ENCODE peak calls at places on chromosomes 7 and 10, in four cellular contexts. One of them, this sample, is unnamed.

GRCh38 chr10:103636996-103637395 is 143.5 kb downstream of the NEURL1 start:
- DNase-seq in ovary: no peak
- DNase-seq in HL-60: no peak
- DNase-seq in colonic mucosa: no peak
- DNase-seq in this sample: no peak

GRCh38 chr7:102012941-102013461 is 195.6 kb downstream of the CUX1 start:
- DNase-seq in ovary: no peak
- DNase-seq in HL-60: no peak
- DNase-seq in colonic mucosa: no peak
- DNase-seq in this sample: no peak

GRCh38 chr7:158239290-158239981 is 348.2 kb downstream of the PTPRN2 start:
- DNase-seq in ovary: no peak
- DNase-seq in HL-60: no peak
- DNase-seq in colonic mucosa: peak; percentile 66
- DNase-seq in this sample: no peak

GRCh38 chr7:105853931-105854419 is 22.4 kb downstream of the ATXN7L1 start:
- DNase-seq in ovary: no peak
- DNase-seq in HL-60: no peak
- DNase-seq in colonic mucosa: no peak
- DNase-seq in this sample: no peak

GRCh38 chr7:136006208-136006607 is 29.0 kb upstream of the MTPN start:
- DNase-seq in ovary: no peak
- DNase-seq in HL-60: no peak
- DNase-seq in colonic mucosa: no peak
- DNase-seq in this sample: no peak

GRCh38 chr10:85790155-85790789 is 576.3 kb downstream of the GRID1 start:
- DNase-seq in ovary: no peak
- DNase-seq in HL-60: no peak
- DNase-seq in colonic mucosa: no peak
- DNase-seq in this sample: no peak

GRCh38 chr7:98771519-98772241 is 98.1 kb downstream of the TMEM130 start:
- DNase-seq in ovary: no peak
- DNase-seq in HL-60: no peak
- DNase-seq in colonic mucosa: peak; percentile 30
- DNase-seq in this sample: no peak

GRCh38 chr10:31749981-31750850 is 178.4 kb downstream of the ARHGAP12 start:
- DNase-seq in ovary: peak; percentile 54
- DNase-seq in HL-60: no peak
- DNase-seq in colonic mucosa: peak; percentile 42
- DNase-seq in this sample: no peak

GRCh38 chr10:47206449-47207279 is 93.3 kb upstream of the GDF10 start:
- DNase-seq in ovary: no peak
- DNase-seq in HL-60: no peak
- DNase-seq in colonic mucosa: no peak
- DNase-seq in this sample: no peak

GRCh38 chr7:135338151-135338550 is 104.5 kb downstream of the STRA8 start:
- DNase-seq in ovary: no peak
- DNase-seq in HL-60: no peak
- DNase-seq in colonic mucosa: no peak
- DNase-seq in this sample: no peak

GRCh38 chr10:48215148-48215982 is 59.1 kb downstream of the FRMPD2 start:
- DNase-seq in ovary: no peak
- DNase-seq in HL-60: peak; percentile 11
- DNase-seq in colonic mucosa: peak; percentile 61
- DNase-seq in this sample: no peak

GRCh38 chr10:104308439-104308903 is 29.8 kb downstream of the ITPRIP start:
- DNase-seq in ovary: peak; percentile 5
- DNase-seq in HL-60: no peak
- DNase-seq in colonic mucosa: no peak
- DNase-seq in this sample: no peak

GRCh38 chr7:41503438-41503837 is 199.5 kb downstream of the INHBA start:
- DNase-seq in ovary: no peak
- DNase-seq in HL-60: no peak
- DNase-seq in colonic mucosa: no peak
- DNase-seq in this sample: no peak

GRCh38 chr7:156639426-156640256 is 933 bp upstream of the RNF32 start:
- DNase-seq in ovary: peak; percentile 20
- DNase-seq in HL-60: peak; percentile 4
- DNase-seq in colonic mucosa: no peak
- DNase-seq in this sample: no peak

GRCh38 chr10:61897671-61898434 is 3.6 kb upstream of the ARID5B start:
- DNase-seq in ovary: peak; percentile 65
- DNase-seq in HL-60: no peak
- DNase-seq in colonic mucosa: peak; percentile 46
- DNase-seq in this sample: no peak

GRCh38 chr10:50326757-50327701 is 75.7 kb upstream of the ASAH2 start:
- DNase-seq in ovary: peak; percentile 20
- DNase-seq in HL-60: no peak
- DNase-seq in colonic mucosa: no peak
- DNase-seq in this sample: no peak

GRCh38 chr10:580796-581195 is 108.7 kb downstream of the DIP2C start:
- DNase-seq in ovary: no peak
- DNase-seq in HL-60: no peak
- DNase-seq in colonic mucosa: no peak
- DNase-seq in this sample: no peak

GRCh38 chr10:67839957-67840356 is 2.0 kb upstream of the DNAJC12 start:
- DNase-seq in ovary: no peak
- DNase-seq in HL-60: no peak
- DNase-seq in colonic mucosa: no peak
- DNase-seq in this sample: no peak

GRCh38 chr10:26391701-26392695 is 46.1 kb upstream of the APBB1IP start:
- DNase-seq in ovary: no peak
- DNase-seq in HL-60: no peak
- DNase-seq in colonic mucosa: no peak
- DNase-seq in this sample: no peak

GRCh38 chr7:157235357-157236018 is 96.8 kb downstream of the UBE3C start:
- DNase-seq in ovary: no peak
- DNase-seq in HL-60: no peak
- DNase-seq in colonic mucosa: no peak
- DNase-seq in this sample: no peak

GRCh38 chr10:60908896-60909295 is 35.1 kb downstream of the RHOBTB1 start:
- DNase-seq in ovary: no peak
- DNase-seq in HL-60: no peak
- DNase-seq in colonic mucosa: no peak
- DNase-seq in this sample: no peak

GRCh38 chr7:29606287-29606721 is 42.7 kb downstream of the PRR15 start:
- DNase-seq in ovary: peak; percentile 22
- DNase-seq in HL-60: no peak
- DNase-seq in colonic mucosa: peak; percentile 78
- DNase-seq in this sample: no peak

GRCh38 chr10:128943111-128943510 is 523.9 kb upstream of the MGMT start:
- DNase-seq in ovary: no peak
- DNase-seq in HL-60: no peak
- DNase-seq in colonic mucosa: no peak
- DNase-seq in this sample: no peak

GRCh38 chr10:1939016-1939415 is 201.7 kb upstream of the ADARB2 start:
- DNase-seq in ovary: no peak
- DNase-seq in HL-60: no peak
- DNase-seq in colonic mucosa: no peak
- DNase-seq in this sample: peak; percentile 82

GRCh38 chr7:66950763-66951162 is 29.7 kb downstream of the TMEM248 start:
- DNase-seq in ovary: no peak
- DNase-seq in HL-60: no peak
- DNase-seq in colonic mucosa: no peak
- DNase-seq in this sample: no peak

GRCh38 chr7:114243019-114243507 is 171.6 kb upstream of the FOXP2 start:
- DNase-seq in ovary: no peak
- DNase-seq in HL-60: no peak
- DNase-seq in colonic mucosa: no peak
- DNase-seq in this sample: no peak

GRCh38 chr10:123008379-123009104 is at the start of the genes ACADSB and IKZF5:
- DNase-seq in ovary: peak; percentile 97
- DNase-seq in HL-60: peak; percentile 98
- DNase-seq in colonic mucosa: peak; percentile 97
- DNase-seq in this sample: peak; percentile 95

GRCh38 chr7:43698461-43699255 is 30.7 kb downstream of the COA1 start:
- DNase-seq in ovary: no peak
- DNase-seq in HL-60: no peak
- DNase-seq in colonic mucosa: no peak
- DNase-seq in this sample: no peak

DNA sequence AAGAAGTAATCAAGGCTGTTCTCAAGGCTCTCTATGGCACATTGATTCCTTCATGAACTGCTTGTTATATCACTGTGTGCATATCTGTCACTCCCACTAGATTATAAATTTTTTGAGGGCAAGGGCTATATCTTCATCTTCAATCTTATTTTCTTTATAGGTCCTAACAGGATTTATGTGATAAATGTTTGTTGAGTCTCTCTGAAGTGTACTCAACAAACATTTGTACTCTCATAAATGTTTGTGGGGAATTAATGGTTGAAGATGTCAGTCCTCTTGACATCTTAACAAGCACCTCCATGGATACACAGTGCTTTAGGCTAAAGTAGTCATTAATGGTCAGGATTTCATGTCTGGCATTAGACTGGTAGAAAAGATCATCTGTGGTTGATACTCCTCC is 143.2 kb downstream of the RNLS start:
- DNase-seq in ovary: no peak
- DNase-seq in HL-60: no peak
- DNase-seq in colonic mucosa: no peak
- DNase-seq in this sample: no peak
- H3K27ac ChIP-seq in ovary: no peak overlapping the region
- H3K27ac ChIP-seq in HL-60: no peak overlapping the region
- H3K27ac ChIP-seq in colonic mucosa: no peak overlapping the region
- H3K27ac ChIP-seq in this sample: no peak overlapping the region

GRCh38 chr7:36280840-36281812 is 108.5 kb upstream of the ANLN start:
- DNase-seq in ovary: peak; percentile 65
- DNase-seq in HL-60: peak; percentile 45
- DNase-seq in colonic mucosa: peak; percentile 78
- DNase-seq in this sample: no peak
- TF ChIP-seq CTCF in ovary: no peak
- TF ChIP-seq CTCF in HL-60: no peak
- TF ChIP-seq CTCF in colonic mucosa: no peak
- TF ChIP-seq CTCF in this sample: no peak

GRCh38 chr7:140454657-140455015 is 24.7 kb downstream of the MKRN1 start:
- DNase-seq in ovary: no peak
- DNase-seq in HL-60: no peak
- DNase-seq in colonic mucosa: no peak
- DNase-seq in this sample: no peak

GRCh38 chr7:140456627-140457051 is 22.7 kb downstream of the MKRN1 start:
- DNase-seq in ovary: no peak
- DNase-seq in HL-60: no peak
- DNase-seq in colonic mucosa: peak; percentile 69
- DNase-seq in this sample: no peak

GRCh38 chr7:140458191-140458590 is 21.1 kb downstream of the MKRN1 start:
- DNase-seq in ovary: no peak
- DNase-seq in HL-60: no peak
- DNase-seq in colonic mucosa: no peak
- DNase-seq in this sample: no peak

GRCh38 chr7:140453273-140453672 is 26.0 kb downstream of the MKRN1 start:
- DNase-seq in ovary: no peak
- DNase-seq in HL-60: no peak
- DNase-seq in colonic mucosa: no peak
- DNase-seq in this sample: no peak

DNA sequence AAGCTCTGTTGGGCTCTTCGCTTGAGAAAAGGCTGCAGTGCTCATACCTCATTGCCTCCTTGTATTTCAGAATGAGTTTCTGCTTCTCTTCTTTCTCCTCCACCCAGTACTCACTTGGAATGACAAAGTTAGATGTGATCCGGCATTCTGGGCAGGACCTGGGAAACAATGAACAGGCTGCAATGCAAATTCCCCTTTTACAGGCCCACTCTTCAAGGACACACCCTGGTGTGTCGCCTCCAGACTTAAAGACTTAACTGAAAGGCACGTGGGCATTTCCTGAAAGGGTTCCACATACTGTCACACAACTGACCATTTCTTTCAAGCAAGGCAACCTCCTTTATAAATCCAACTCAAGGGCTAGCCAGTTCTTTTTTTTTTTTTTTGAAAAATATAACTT is 23.6 kb downstream of the MKRN1 start:
- DNase-seq in ovary: no peak
- DNase-seq in HL-60: no peak
- DNase-seq in colonic mucosa: peak; percentile 64
- DNase-seq in this sample: no peak
- H3K27ac ChIP-seq in ovary: no peak overlapping the region
- H3K27ac ChIP-seq in HL-60: no peak overlapping the region
- H3K27ac ChIP-seq in colonic mucosa: peak overlapping the region; percentile 66
- H3K27ac ChIP-seq in this sample: no peak overlapping the region

GRCh38 chr7:88545663-88546062 is 213.8 kb upstream of the ZNF804B start:
- DNase-seq in ovary: no peak
- DNase-seq in HL-60: no peak
- DNase-seq in colonic mucosa: no peak
- DNase-seq in this sample: no peak

GRCh38 chr7:88548399-88548798 is 211.1 kb upstream of the ZNF804B start:
- DNase-seq in ovary: no peak
- DNase-seq in HL-60: no peak
- DNase-seq in colonic mucosa: no peak
- DNase-seq in this sample: no peak

DNA sequence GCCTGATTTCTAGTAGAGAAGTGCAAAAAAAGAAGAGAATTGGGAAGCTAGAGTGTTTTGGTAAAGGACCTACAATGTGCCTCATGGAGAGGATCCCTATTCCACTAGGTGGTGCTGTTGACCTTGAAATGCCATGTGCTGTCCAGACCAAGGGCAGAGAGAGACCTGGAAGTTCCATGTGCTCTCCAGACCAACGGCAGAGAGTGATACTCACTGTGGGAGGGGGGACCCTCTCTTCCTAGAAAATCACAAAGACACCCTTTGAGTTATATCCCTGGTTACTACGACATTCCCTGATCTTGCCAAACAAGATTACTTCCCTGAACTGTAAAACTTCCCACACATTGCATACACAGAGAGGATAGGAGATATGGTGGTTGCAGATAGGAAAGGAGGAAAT is 212.7 kb upstream of the ZNF804B start:
- DNase-seq in ovary: no peak
- DNase-seq in HL-60: peak; percentile 1
- DNase-seq in colonic mucosa: peak; percentile 24
- DNase-seq in this sample: no peak
- TF ChIP-seq CTCF in ovary: no peak
- TF ChIP-seq CTCF in HL-60: peak; percentile 29
- TF ChIP-seq CTCF in colonic mucosa: peak; percentile 28
- TF ChIP-seq CTCF in this sample: no peak

GRCh38 chr7:35738889-35739288 is 44.0 kb upstream of the HERPUD2 start:
- DNase-seq in ovary: no peak
- DNase-seq in HL-60: no peak
- DNase-seq in colonic mucosa: no peak
- DNase-seq in this sample: no peak
- H3K27ac ChIP-seq in ovary: no peak overlapping the region
- H3K27ac ChIP-seq in HL-60: no peak overlapping the region
- H3K27ac ChIP-seq in colonic mucosa: no peak overlapping the region
- H3K27ac ChIP-seq in this sample: no peak overlapping the region

GRCh38 chr7:117673367-117673766 is 193.5 kb downstream of the CFTR start:
- DNase-seq in ovary: no peak
- DNase-seq in HL-60: no peak
- DNase-seq in colonic mucosa: peak; percentile 62
- DNase-seq in this sample: no peak
- TF ChIP-seq CTCF in ovary: no peak
- TF ChIP-seq CTCF in HL-60: no peak
- TF ChIP-seq CTCF in colonic mucosa: no peak
- TF ChIP-seq CTCF in this sample: no peak

DNA sequence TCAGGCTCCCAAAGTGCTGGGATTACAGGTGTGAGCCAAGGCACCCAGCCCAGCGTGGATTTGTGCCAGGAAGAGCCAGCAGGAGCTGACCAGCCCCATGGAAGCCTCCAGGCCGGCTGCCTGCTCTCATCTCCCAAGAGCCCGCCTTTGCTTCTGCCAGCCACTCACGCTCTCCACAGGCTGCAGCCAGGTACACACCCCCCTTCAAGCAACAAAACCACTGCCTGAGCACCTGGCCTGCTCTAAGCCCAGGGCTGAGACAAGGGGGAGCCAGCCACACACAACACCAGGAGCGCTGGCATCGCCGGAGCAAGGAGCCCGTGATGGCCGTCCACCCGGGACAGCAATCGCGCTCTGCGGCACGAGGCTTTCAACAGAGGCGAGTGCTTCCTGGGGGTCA is 34.5 kb downstream of the MAD1L1 start:
- DNase-seq in ovary: no peak
- DNase-seq in HL-60: no peak
- DNase-seq in colonic mucosa: no peak
- DNase-seq in this sample: no peak
- H3K27ac ChIP-seq in ovary: no peak overlapping the region
- H3K27ac ChIP-seq in HL-60: no peak overlapping the region
- H3K27ac ChIP-seq in colonic mucosa: no peak overlapping the region
- H3K27ac ChIP-seq in this sample: no peak overlapping the region

This sample was measured in CD4-positive, alpha-beta T cell.